ENCODE peak calls at places on chromosomes 5 and 9, in ten cellular contexts. N is H7; U is fibroblast of mammary gland; X is GM12865; V is mesendoderm; E is prostate gland; H is AG10803; P is DND-41; S is GM06990; W is CD4-positive, alpha-beta memory T cell. Y is an unnamed sample.

GRCh38 chr9:75880556-75880955 is 9.9 kb upstream of the PCSK5 start:
- DNase-seq in N (no peak), U (peak), X (no peak), V (no peak), E (no peak), H (no peak), P (no peak), S (no peak), W (no peak), Y (no peak)

GRCh38 chr5:157516626-157517325 is 56.8 kb downstream of the NIPAL4 start:
- DNase-seq in N (no peak), U (peak), X (no peak), V (no peak), E (peak), H (peak), P (no peak), S (no peak), W (no peak), Y (no peak)

GRCh38 chr5:123505633-123506032 is 6.3 kb upstream of the CSNK1G3 start:
- DNase-seq in N (no peak), U (no peak), X (no peak), V (no peak), E (no peak), H (no peak), P (no peak), S (no peak), W (no peak), Y (no peak)

GRCh38 chr5:129906177-129906887 is 2.1 kb downstream of the CHSY3 start:
- DNase-seq in N (peak), U (peak), X (no peak), V (peak), E (no peak), H (peak), P (no peak), S (no peak), W (no peak), Y (no peak)

GRCh38 chr5:130545291-130545690 is 619.8 kb downstream of the HINT1 start:
- DNase-seq in N (no peak), U (peak), X (no peak), V (no peak), E (no peak), H (no peak), P (no peak), S (no peak), W (no peak), Y (no peak)

GRCh38 chr5:95845401-95845800 is 22.9 kb upstream of the GLRX start:
- DNase-seq in N (no peak), U (no peak), X (no peak), V (peak), E (no peak), H (no peak), P (no peak), S (no peak), W (no peak), Y (no peak)

GRCh38 chr9:93110400-93110855 is 14.4 kb downstream of the CARD19 start:
- DNase-seq in N (peak), U (no peak), X (no peak), V (no peak), E (no peak), H (no peak), P (no peak), S (peak), W (peak), Y (no peak)

GRCh38 chr9:94861589-94862241 is 135.2 kb downstream of the AOPEP start:
- DNase-seq in N (no peak), U (peak), X (no peak), V (no peak), E (no peak), H (peak), P (peak), S (no peak), W (peak), Y (no peak)

GRCh38 chr9:14251146-14252071 is 62.5 kb downstream of the NFIB start:
- DNase-seq in N (no peak), U (peak), X (no peak), V (peak), E (peak), H (peak), P (no peak), S (no peak), W (no peak), Y (no peak)

GRCh38 chr9:70113403-70114022 is 69.9 kb downstream of the MAMDC2 start:
- DNase-seq in N (peak), U (peak), X (peak), V (peak), E (peak), H (peak), P (peak), S (no peak), W (no peak), Y (no peak)

GRCh38 chr9:33923998-33924701 is 107.2 kb downstream of the UBE2R2 start:
- DNase-seq in N (no peak), U (no peak), X (no peak), V (no peak), E (peak), H (no peak), P (no peak), S (no peak), W (no peak), Y (no peak)

GRCh38 chr5:41869739-41870620 is at the start of gene OXCT1:
- DNase-seq in N (peak), U (peak), X (peak), V (peak), E (peak), H (peak), P (peak), S (peak), W (peak), Y (peak)

GRCh38 chr5:8362507-8362906 is 493.6 kb downstream of the MTRR start:
- DNase-seq in N (no peak), U (no peak), X (no peak), V (no peak), E (no peak), H (no peak), P (no peak), S (no peak), W (no peak), Y (no peak)

GRCh38 chr5:165457854-165458481 is 1952.5 kb downstream of the MAT2B start:
- DNase-seq in N (peak), U (peak), X (peak), V (peak), E (no peak), H (no peak), P (no peak), S (no peak), W (no peak), Y (no peak)

GRCh38 chr5:138077064-138077696 is 6.7 kb upstream of the WNT8A start:
- DNase-seq in N (peak), U (peak), X (peak), V (peak), E (peak), H (peak), P (peak), S (no peak), W (no peak), Y (peak)

GRCh38 chr9:87710448-87710847 is 15.5 kb upstream of the CTSL start:
- DNase-seq in N (no peak), U (no peak), X (no peak), V (no peak), E (no peak), H (no peak), P (no peak), S (no peak), W (no peak), Y (no peak)

GRCh38 chr5:14665949-14666741 is 1.6 kb downstream of the OTULIN start:
- DNase-seq in N (peak), U (peak), X (peak), V (peak), E (peak), H (no peak), P (peak), S (peak), W (peak), Y (peak)

GRCh38 chr5:131382407-131383395 is 118.8 kb downstream of the CDC42SE2 start:
- DNase-seq in N (peak), U (peak), X (peak), V (peak), E (no peak), H (peak), P (peak), S (peak), W (peak), Y (peak)

GRCh38 chr9:134328841-134329575 is 2.8 kb downstream of the RXRA start:
- DNase-seq in N (peak), U (peak), X (no peak), V (no peak), E (peak), H (peak), P (no peak), S (no peak), W (no peak), Y (no peak)

GRCh38 chr9:75932026-75932425 is 41.6 kb downstream of the PCSK5 start:
- DNase-seq in N (no peak), U (no peak), X (no peak), V (no peak), E (no peak), H (no peak), P (no peak), S (no peak), W (no peak), Y (no peak)

GRCh38 chr9:21585756-21586752 is 103.9 kb upstream of the IFNE start:
- DNase-seq in N (no peak), U (peak), X (no peak), V (no peak), E (no peak), H (peak), P (no peak), S (no peak), W (no peak), Y (no peak)

GRCh38 chr5:78615697-78616096 is 32.9 kb downstream of the LHFPL2 start:
- DNase-seq in N (no peak), U (peak), X (no peak), V (peak), E (no peak), H (no peak), P (no peak), S (no peak), W (no peak), Y (no peak)

GRCh38 chr9:125997510-125997823 is 250.3 kb downstream of the PBX3 start:
- DNase-seq in N (peak), U (no peak), X (no peak), V (no peak), E (no peak), H (no peak), P (no peak), S (no peak), W (no peak), Y (no peak)

GRCh38 chr5:344668-345067 is 23.2 kb downstream of the AHRR start:
- DNase-seq in N (no peak), U (no peak), X (no peak), V (no peak), E (no peak), H (no peak), P (no peak), S (no peak), W (no peak), Y (no peak)

GRCh38 chr5:36090033-36090432 is 23.4 kb upstream of the UGT3A2 start:
- DNase-seq in N (no peak), U (peak), X (peak), V (peak), E (no peak), H (peak), P (peak), S (no peak), W (no peak), Y (no peak)

GRCh38 chr9:90970603-90971002 is 169.0 kb downstream of the SYK start:
- DNase-seq in N (no peak), U (peak), X (no peak), V (no peak), E (peak), H (peak), P (no peak), S (no peak), W (no peak), Y (no peak)

GRCh38 chr9:127395491-127396252 is 1.3 kb upstream of the SLC2A8 start:
- DNase-seq in N (peak), U (no peak), X (no peak), V (no peak), E (no peak), H (peak), P (no peak), S (no peak), W (no peak), Y (peak)

GRCh38 chr5:44868541-44868940 is 59.8 kb downstream of the MRPS30 start:
- DNase-seq in N (no peak), U (no peak), X (no peak), V (no peak), E (no peak), H (no peak), P (no peak), S (no peak), W (no peak), Y (no peak)

GRCh38 chr9:83342731-83343130 is 195.5 kb downstream of the FRMD3 start:
- DNase-seq in N (no peak), U (no peak), X (no peak), V (no peak), E (no peak), H (peak), P (no peak), S (no peak), W (no peak), Y (no peak)

GRCh38 chr5:121251954-121252353 is 599.7 kb upstream of the FTMT start:
- DNase-seq in N (no peak), U (peak), X (no peak), V (peak), E (no peak), H (no peak), P (no peak), S (no peak), W (no peak), Y (no peak)

GRCh38 chr5:136891175-136891574 is 525.8 kb upstream of the TRPC7 start:
- DNase-seq in N (no peak), U (no peak), X (no peak), V (no peak), E (no peak), H (no peak), P (no peak), S (no peak), W (no peak), Y (no peak)

GRCh38 chr5:55600536-55601208 is 65.9 kb upstream of the PLPP1 start:
- DNase-seq in N (no peak), U (peak), X (no peak), V (peak), E (peak), H (peak), P (peak), S (no peak), W (no peak), Y (no peak)

GRCh38 chr9:124270504-124271335 is 13.0 kb downstream of the NEK6 start:
- DNase-seq in N (no peak), U (no peak), X (no peak), V (no peak), E (no peak), H (no peak), P (no peak), S (no peak), W (no peak), Y (no peak)

GRCh38 chr9:83027153-83027867 is 35.6 kb downstream of the RASEF start:
- DNase-seq in N (no peak), U (peak), X (no peak), V (no peak), E (no peak), H (peak), P (no peak), S (no peak), W (no peak), Y (no peak)

GRCh38 chr5:180112101-180112861 is 40.7 kb upstream of the RNF130 start:
- DNase-seq in N (peak), U (no peak), X (no peak), V (no peak), E (no peak), H (no peak), P (no peak), S (no peak), W (no peak), Y (no peak)

DNA sequence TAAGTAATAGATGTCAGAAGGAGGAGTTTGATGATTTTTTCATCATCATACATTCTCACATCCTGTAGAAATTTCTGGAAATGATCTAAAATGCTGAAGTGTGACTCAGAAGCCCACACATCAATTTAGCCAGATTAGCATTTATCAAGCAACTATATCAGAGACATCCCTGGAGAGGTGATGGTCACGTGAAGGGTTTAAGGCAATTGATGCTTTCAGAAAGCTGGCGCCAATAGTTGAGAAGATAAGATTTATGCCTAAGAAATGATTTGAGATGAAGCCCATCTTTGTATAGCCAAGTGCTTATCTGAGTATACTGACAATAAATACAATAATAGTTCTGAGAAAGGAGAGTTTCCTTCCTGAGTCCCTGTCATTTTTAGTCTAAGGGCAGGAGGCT is 162.8 kb upstream of the RORB start:
- DNase-seq in N (no peak), U (no peak), X (no peak), V (no peak), E (no peak), H (no peak), P (no peak), S (no peak), W (no peak), Y (no peak)
- H3K4me3 ChIP-seq in N (no peak), U (no peak), X (no peak), V (no peak), E (no peak), H (no peak), P (no peak), S (no peak), W (no peak), Y (no peak)

GRCh38 chr5:102762095-102762534 is 7.0 kb downstream of the PAM start:
- DNase-seq in N (no peak), U (peak), X (peak), V (no peak), E (no peak), H (peak), P (no peak), S (peak), W (no peak), Y (no peak)
- H3K4me3 ChIP-seq in N (no peak), U (no peak), X (peak), V (no peak), E (no peak), H (peak), P (no peak), S (peak), W (no peak), Y (peak)

GRCh38 chr9:128916745-128917144 is 4.0 kb upstream of the PHYHD1 start:
- DNase-seq in N (no peak), U (no peak), X (no peak), V (no peak), E (no peak), H (no peak), P (no peak), S (no peak), W (no peak), Y (no peak)

GRCh38 chr9:128919409-128919808 is 1.4 kb upstream of the PHYHD1 start:
- DNase-seq in N (peak), U (no peak), X (no peak), V (no peak), E (no peak), H (no peak), P (no peak), S (no peak), W (no peak), Y (no peak)

GRCh38 chr9:128916204-128916603 is 4.6 kb upstream of the PHYHD1 start:
- DNase-seq in N (peak), U (peak), X (no peak), V (no peak), E (peak), H (peak), P (no peak), S (no peak), W (no peak), Y (no peak)

GRCh38 chr9:128918921-128919320 is 1.9 kb upstream of the PHYHD1 start:
- DNase-seq in N (no peak), U (no peak), X (no peak), V (no peak), E (no peak), H (no peak), P (no peak), S (no peak), W (no peak), Y (no peak)

DNA sequence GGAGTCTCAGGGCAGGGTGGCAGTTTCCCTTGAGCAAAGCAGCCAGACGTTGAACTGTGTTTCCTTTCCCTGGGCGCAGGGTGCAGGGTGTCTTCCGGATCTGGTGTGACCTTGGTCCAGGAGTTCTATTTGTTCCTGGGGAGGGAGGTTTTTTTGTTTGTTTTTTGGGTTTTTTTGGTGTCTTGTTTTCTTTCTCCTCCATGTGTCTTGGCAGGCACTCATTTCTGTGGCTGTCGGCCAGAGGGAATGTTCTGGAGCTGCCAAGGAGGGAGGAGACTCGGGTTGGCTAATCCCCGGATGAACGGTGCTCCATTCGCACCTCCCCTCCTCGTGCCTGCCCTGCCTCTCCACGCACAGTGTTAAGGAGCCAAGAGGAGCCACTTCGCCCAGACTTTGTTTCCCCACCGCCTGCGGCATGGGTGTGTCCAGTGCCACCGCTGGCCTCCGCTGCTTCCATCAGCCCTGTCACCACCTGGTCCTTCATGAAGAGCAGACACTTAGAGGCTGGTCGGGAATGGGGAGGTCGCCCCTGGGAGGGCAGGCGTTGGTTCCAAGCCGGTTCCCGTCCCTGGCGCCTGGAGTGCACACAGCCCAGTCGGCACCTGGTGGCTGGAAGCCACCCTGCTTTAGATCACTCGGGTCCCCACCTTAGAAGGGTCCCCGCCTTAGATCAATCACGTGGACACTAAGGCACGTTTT is 3.5 kb upstream of the PHYHD1 start:
- DNase-seq in N (peak), U (peak), X (no peak), V (no peak), E (peak), H (peak), P (no peak), S (no peak), W (no peak), Y (no peak)
- H3K4me3 ChIP-seq in N (no peak), U (no peak), X (no peak), V (no peak), E (no peak), H (no peak), P (no peak), S (no peak), W (no peak), Y (no peak)

GRCh38 chr9:136769710-136770191 is 5.4 kb upstream of the LCN15 start:
- DNase-seq in N (peak), U (no peak), X (peak), V (peak), E (no peak), H (no peak), P (peak), S (no peak), W (no peak), Y (peak)
- H3K4me3 ChIP-seq in N (peak), U (no peak), X (no peak), V (no peak), E (no peak), H (no peak), P (no peak), S (no peak), W (no peak), Y (no peak)

Y was measured in naive thymus-derived CD4-positive, alpha-beta T cell.